ENCODE peak calls at places on chromosomes 6 and 20, in four cellular contexts. F is K562, X is H1, D is HepG2. M is an unnamed sample.

GRCh38 chr6:2196079-2196679 is 49.2 kb downstream of the GMDS start:
- DNase-seq in X (no peak), F (peak), D (peak), M (peak)

GRCh38 chr20:36519012-36519719 is 22.2 kb upstream of the MYL9 start:
- DNase-seq in X (no peak), D (no peak), F (no peak), M (no peak)

GRCh38 chr6:7267521-7268091 is 45.4 kb downstream of the SSR1 start:
- DNase-seq in D (peak), X (no peak), F (peak), M (peak)

GRCh38 chr6:128350416-128351254 is 169.8 kb downstream of the PTPRK start:
- DNase-seq in X (no peak), D (peak), F (no peak), M (no peak)

GRCh38 chr6:43812850-43813584 is 43.0 kb downstream of the VEGFA start:
- DNase-seq in X (no peak), D (no peak), F (no peak), M (no peak)

GRCh38 chr6:31575335-31575901 is at the start of gene TNF:
- DNase-seq in F (no peak), D (no peak), X (no peak), M (no peak)

GRCh38 chr6:104753251-104753650 is 106.5 kb downstream of the HACE1 start:
- DNase-seq in D (no peak), X (no peak), F (no peak), M (no peak)

GRCh38 chr6:148335582-148335981 is 7.1 kb upstream of the SASH1 start:
- DNase-seq in D (no peak), X (no peak), F (no peak), M (no peak)

GRCh38 chr20:61719691-61720347 is 345.9 kb downstream of the TAF4 start:
- DNase-seq in F (no peak), D (no peak), X (no peak), M (no peak)

GRCh38 chr6:88899569-88900316 is 63.7 kb downstream of the RNGTT start:
- DNase-seq in D (peak), F (no peak), X (no peak), M (no peak)

GRCh38 chr6:36924778-36925396 is 29.7 kb upstream of the PI16 start:
- DNase-seq in F (no peak), X (no peak), D (no peak), M (no peak)

GRCh38 chr6:154070657-154071056 is 31.6 kb downstream of the OPRM1 start:
- DNase-seq in X (no peak), F (no peak), D (no peak), M (no peak)

GRCh38 chr20:46215913-46216707 is 92.2 kb downstream of the CDH22 start:
- DNase-seq in X (peak), D (peak), F (peak), M (peak)

GRCh38 chr6:165178056-165178455 is 131.3 kb downstream of the C6orf118 start:
- DNase-seq in F (no peak), X (no peak), D (no peak), M (no peak)

GRCh38 chr6:7267071-7267470 is 45.9 kb downstream of the SSR1 start:
- DNase-seq in D (no peak), X (no peak), F (no peak), M (no peak)

GRCh38 chr20:48748556-48748955 is 79.2 kb downstream of the PREX1 start:
- DNase-seq in X (no peak), F (no peak), D (no peak), M (no peak)

GRCh38 chr20:22389836-22390542 is 194.4 kb downstream of the FOXA2 start:
- DNase-seq in X (peak), D (peak), F (peak), M (peak)

GRCh38 chr6:34147906-34148701 is 2.2 kb upstream of the GRM4 start:
- DNase-seq in X (no peak), F (no peak), D (no peak), M (no peak)

GRCh38 chr6:69945192-69945591 is 78.8 kb downstream of the COL19A1 start:
- DNase-seq in D (no peak), F (no peak), X (no peak), M (no peak)

GRCh38 chr6:19205076-19205475 is 632.1 kb upstream of the ID4 start:
- DNase-seq in F (no peak), X (no peak), D (no peak), M (no peak)

GRCh38 chr6:127103482-127103881 is 15.0 kb upstream of the RSPO3 start:
- DNase-seq in X (no peak), F (no peak), D (no peak), M (no peak)
- TF ChIP-seq FOSL1 in X (no peak), F (no peak), D (no peak), M (no peak)

GRCh38 chr6:46186583-46186982 is 15.8 kb upstream of the ENPP5 start:
- DNase-seq in D (no peak), X (no peak), F (no peak), M (no peak)

GRCh38 chr6:46189726-46190125 is 18.9 kb upstream of the ENPP5 start:
- DNase-seq in D (no peak), X (no peak), F (no peak), M (no peak)

DNA sequence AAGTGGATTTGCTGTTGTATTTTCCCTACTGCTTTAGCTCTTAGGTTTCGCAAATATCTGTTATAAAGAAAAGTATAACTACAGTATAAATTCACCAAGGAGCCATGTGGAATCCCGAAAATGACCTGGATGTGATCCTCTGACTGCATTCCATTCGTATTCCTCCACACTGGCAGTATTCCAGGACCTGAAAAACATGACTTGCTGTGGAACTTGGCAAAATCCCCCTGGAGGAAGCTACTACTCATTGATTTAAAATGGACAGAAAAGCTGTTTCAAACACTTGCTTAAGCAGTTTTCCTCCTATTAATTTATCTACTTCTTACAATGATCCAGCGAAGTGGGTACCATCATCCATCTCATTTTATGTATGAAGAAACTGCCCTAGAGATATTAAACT is 13.3 kb upstream of the ENPP5 start:
- DNase-seq in X (no peak), F (no peak), D (no peak), M (no peak)
- TF ChIP-seq FOSL1 in X (no peak), F (no peak), D (no peak), M (no peak)

GRCh38 chr6:90025418-90026089 is 131.3 kb downstream of the GJA10 start:
- DNase-seq in X (no peak), D (no peak), F (no peak), M (peak)
- TF ChIP-seq FOSL1 in X (no peak), D (no peak), F (peak), M (peak)

GRCh38 chr20:18003897-18004296 is 35.1 kb downstream of the MGME1 start:
- DNase-seq in D (no peak), F (no peak), X (no peak), M (no peak)

GRCh38 chr20:18005990-18006364 is 37.2 kb downstream of the MGME1 start:
- DNase-seq in D (no peak), X (no peak), F (no peak), M (no peak)

GRCh38 chr20:18005170-18005989 is 36.6 kb downstream of the MGME1 start:
- DNase-seq in F (no peak), X (peak), D (no peak), M (no peak)

GRCh38 chr20:18006684-18007083 is 37.9 kb downstream of the MGME1 start:
- DNase-seq in X (no peak), F (no peak), D (no peak), M (no peak)

GRCh38 chr20:18004389-18005031 is 35.7 kb downstream of the MGME1 start:
- DNase-seq in X (no peak), F (no peak), D (peak), M (no peak)
- TF ChIP-seq FOSL1 in X (no peak), F (no peak), D (no peak), M (no peak)

GRCh38 chr20:64155258-64156135 is 8.8 kb upstream of the MYT1 start:
- DNase-seq in X (no peak), F (peak), D (no peak), M (no peak)

GRCh38 chr20:64154590-64155257 is 9.5 kb upstream of the MYT1 start:
- DNase-seq in X (no peak), F (no peak), D (no peak), M (no peak)

GRCh38 chr20:64156886-64157875 is 7.1 kb upstream of the MYT1 start:
- DNase-seq in X (no peak), D (no peak), F (no peak), M (no peak)

GRCh38 chr20:64157878-64158277 is 6.4 kb upstream of the MYT1 start:
- DNase-seq in D (no peak), X (no peak), F (no peak), M (no peak)

DNA sequence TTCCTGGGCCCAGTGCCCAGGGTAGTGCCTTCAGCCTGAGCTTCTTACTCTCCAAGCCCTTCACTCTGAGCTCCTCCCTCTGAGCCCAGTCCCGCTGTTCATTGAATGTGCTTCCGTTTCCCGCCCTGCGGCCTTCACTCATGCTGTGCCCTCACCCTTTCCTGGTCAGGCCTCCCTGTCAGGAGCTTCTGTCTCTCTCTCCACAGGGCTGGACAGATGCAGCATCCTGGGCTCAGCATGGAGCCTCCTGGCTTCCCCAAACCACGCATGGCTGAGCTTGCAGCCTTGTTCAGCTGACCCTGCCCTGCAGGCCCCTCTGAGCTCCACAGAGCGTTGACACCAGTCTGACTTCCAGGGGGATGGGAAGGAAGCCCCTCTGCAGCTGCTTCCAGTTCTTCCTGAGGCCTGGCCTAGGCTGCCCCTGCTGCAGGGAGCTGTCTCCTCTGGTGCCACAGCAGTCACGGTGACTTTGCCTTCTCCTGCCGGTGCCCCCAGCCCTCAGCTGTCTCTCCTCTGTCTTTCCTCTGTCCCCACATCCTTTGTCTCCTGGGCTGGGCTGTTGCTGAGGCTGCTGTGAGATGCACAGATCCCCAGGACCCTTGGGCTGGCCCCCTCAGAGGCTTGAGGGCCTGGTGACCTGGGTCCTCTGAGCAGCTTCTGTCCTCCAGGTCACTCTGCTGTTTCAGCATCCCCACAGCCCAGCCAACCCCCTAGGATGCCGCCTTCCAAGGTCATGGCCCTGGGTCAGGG is 7.9 kb upstream of the MYT1 start:
- DNase-seq in F (no peak), D (no peak), X (no peak), M (no peak)
- TF ChIP-seq FOSL1 in F (no peak), D (no peak), X (no peak), M (no peak)

GRCh38 chr6:149763866-149764265 is 14.3 kb downstream of the PCMT1 start:
- DNase-seq in D (no peak), F (no peak), X (no peak), M (no peak)
- TF ChIP-seq FOSL1 in D (no peak), F (no peak), X (no peak), M (no peak)

DNA sequence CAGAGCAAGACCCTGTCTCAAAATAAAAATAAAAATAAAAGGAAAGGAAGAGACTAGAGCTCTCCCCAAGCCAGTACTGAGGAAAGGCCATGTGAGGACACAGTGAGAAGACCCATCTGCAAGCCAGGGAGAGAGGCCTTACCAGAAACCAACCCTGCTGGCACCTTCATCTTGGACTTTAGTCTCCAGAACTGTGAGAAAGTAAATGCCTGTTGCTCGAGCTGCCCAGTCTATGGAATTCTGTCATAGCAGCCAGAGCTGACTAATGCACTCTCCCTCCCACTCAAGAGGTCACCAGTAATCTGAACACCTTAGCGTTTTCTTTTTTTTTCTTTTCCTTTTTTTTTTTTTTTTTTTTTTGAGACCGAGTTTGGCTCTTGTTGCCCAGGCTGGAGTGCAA is 7.3 kb upstream of the PRPH2 start:
- DNase-seq in F (no peak), X (no peak), D (peak), M (no peak)
- TF ChIP-seq FOSL1 in F (no peak), X (no peak), D (no peak), M (no peak)

DNA sequence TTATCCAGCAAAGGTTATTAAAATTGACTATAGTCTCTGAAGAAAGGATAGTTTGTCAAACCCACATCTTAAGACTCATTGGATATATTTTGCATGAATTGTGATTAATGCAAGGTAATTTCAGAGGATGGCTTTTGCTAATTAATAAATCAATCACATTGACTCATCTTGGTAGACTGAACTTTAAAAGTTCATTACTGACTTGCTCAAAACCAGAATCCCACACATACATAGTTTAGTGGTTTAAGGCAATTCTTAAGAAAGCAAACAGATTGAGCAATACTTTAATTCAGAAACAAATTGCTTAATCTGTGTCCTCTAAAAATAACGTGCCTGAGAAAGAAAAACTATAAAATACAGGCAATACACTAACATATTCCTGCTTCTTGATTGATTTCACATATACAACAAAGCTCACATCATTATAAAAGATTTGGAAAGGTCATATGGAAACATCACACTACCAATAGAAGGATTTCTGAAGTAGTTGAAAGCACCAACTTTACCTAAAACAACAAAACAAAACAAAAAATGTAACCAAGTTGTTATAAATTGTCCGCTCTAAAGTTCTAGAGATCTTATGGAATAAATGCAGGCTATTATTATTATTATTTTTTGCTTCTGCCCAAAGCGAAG is 63.1 kb upstream of the ZNF217 start:
- DNase-seq in D (no peak), F (no peak), X (no peak), M (no peak)
- TF ChIP-seq FOSL1 in D (no peak), F (no peak), X (no peak), M (no peak)

M was measured in HCT116.